ENCODE peak calls at places on chromosome X, in nine cellular contexts. L is putamen; Y is GM03348; I is stimulated activated CD8-positive, alpha-beta memory T cell treated with anti-CD3 and anti-CD28 coated beads, Interleukin-15, amount 100 ng/mL, for 24 hours; K is myocyte; T is activated effector memory CD4-positive, alpha-beta T cell treated with Interleukin-2 at 50 U/mL for 16 hours; U is LoVo; X is HFF-Myc; H is keratinocyte. D is an unnamed sample.

GRCh38 chrX:106300239-106300638 is 132.1 kb downstream of the PWWP3B start:
- DNase-seq in L (no peak), Y (no peak), I (no peak), K (no peak), T (no peak), U (no peak), X (no peak), H (peak; percentile 85), D (no peak)

GRCh38 chrX:1423215-1423614 is 29.5 kb downstream of the ASMTL start:
- DNase-seq in L (no peak), Y (no peak), I (no peak), K (no peak), T (no peak), U (no peak), X (no peak), H (no peak), D (no peak)

GRCh38 chrX:1108451-1109445 is 103.7 kb downstream of the CRLF2 start:
- DNase-seq in L (no peak), Y (no peak), I (no peak), K (no peak), T (no peak), U (no peak), X (no peak), H (no peak), D (no peak)

GRCh38 chrX:153782324-153782723 is 1.5 kb downstream of the SRPK3 start:
- DNase-seq in L (no peak), Y (no peak), I (no peak), K (peak; percentile 79), T (no peak), U (no peak), X (no peak), H (no peak), D (no peak)

GRCh38 chrX:130245441-130245840 is 23.3 kb downstream of the ZNF280C start:
- DNase-seq in L (no peak), Y (peak; percentile 66), I (no peak), K (peak; percentile 58), T (no peak), U (no peak), X (no peak), H (no peak), D (no peak)

GRCh38 chrX:153387345-153387744 is 13.8 kb downstream of the PNMA6E start:
- DNase-seq in L (no peak), Y (no peak), I (no peak), K (no peak), T (no peak), U (no peak), X (no peak), H (no peak), D (no peak)

GRCh38 chrX:119376312-119376711 is 22.8 kb upstream of the SLC25A43 start:
- DNase-seq in L (no peak), Y (no peak), I (no peak), K (no peak), T (no peak), U (no peak), X (no peak), H (no peak), D (no peak)

GRCh38 chrX:100721328-100721727 is 10.6 kb downstream of the SYTL4 start:
- DNase-seq in L (no peak), Y (no peak), I (no peak), K (no peak), T (no peak), U (no peak), X (no peak), H (no peak), D (no peak)

GRCh38 chrX:70262952-70263567 is 3.1 kb upstream of the P2RY4 start:
- DNase-seq in L (no peak), Y (peak; percentile 5), I (no peak), K (no peak), T (no peak), U (peak; percentile 26), X (peak; percentile 3), H (peak; percentile 9), D (no peak)

GRCh38 chrX:150587585-150588503 is 19.4 kb downstream of the MTM1 start:
- DNase-seq in L (no peak), Y (peak; percentile 16), I (no peak), K (peak; percentile 17), T (no peak), U (no peak), X (no peak), H (no peak), D (no peak)

GRCh38 chrX:87924619-87925018 is 407.0 kb downstream of the KLHL4 start:
- DNase-seq in L (no peak), Y (no peak), I (no peak), K (no peak), T (no peak), U (no peak), X (no peak), H (no peak), D (no peak)

GRCh38 chrX:47879447-47879846 is 42.7 kb downstream of the ZNF81 start:
- DNase-seq in L (no peak), Y (no peak), I (no peak), K (no peak), T (no peak), U (no peak), X (no peak), H (no peak), D (no peak)

GRCh38 chrX:9312922-9313867 is 151.7 kb upstream of the TBL1X start:
- DNase-seq in L (no peak), Y (no peak), I (peak; percentile 58), K (no peak), T (peak; percentile 54), U (no peak), X (no peak), H (no peak), D (peak; percentile 48)

GRCh38 chrX:136779346-136779781 is 1.4 kb downstream of the ARHGEF6 start:
- DNase-seq in L (no peak), Y (no peak), I (no peak), K (no peak), T (no peak), U (no peak), X (no peak), H (no peak), D (no peak)

GRCh38 chrX:17805120-17805519 is 56.0 kb downstream of the RAI2 start:
- DNase-seq in L (no peak), Y (no peak), I (no peak), K (no peak), T (no peak), U (no peak), X (no peak), H (no peak), D (no peak)

GRCh38 chrX:18793601-18794089 is 86.2 kb downstream of the PPEF1 start:
- DNase-seq in L (no peak), Y (no peak), I (no peak), K (peak; percentile 45), T (no peak), U (peak; percentile 38), X (no peak), H (no peak), D (no peak)

GRCh38 chrX:142036111-142036510 is 132.4 kb downstream of the MAGEC1 start:
- DNase-seq in L (no peak), Y (no peak), I (no peak), K (no peak), T (no peak), U (no peak), X (no peak), H (no peak), D (no peak)

GRCh38 chrX:85375333-85375738 is 4.1 kb downstream of the POF1B start:
- DNase-seq in L (no peak), Y (no peak), I (no peak), K (no peak), T (no peak), U (peak; percentile 46), X (no peak), H (no peak), D (no peak)

GRCh38 chrX:45843518-45843917 is 642.8 kb upstream of the DIPK2B start:
- DNase-seq in L (no peak), Y (no peak), I (no peak), K (no peak), T (no peak), U (no peak), X (no peak), H (no peak), D (no peak)

GRCh38 chrX:12994321-12994720 is 19.4 kb downstream of the TMSB4X start:
- DNase-seq in L (no peak), Y (no peak), I (no peak), K (no peak), T (no peak), U (no peak), X (no peak), H (no peak), D (no peak)

GRCh38 chrX:9873952-9874351 is 87.7 kb downstream of the SHROOM2 start:
- DNase-seq in L (peak; percentile 11), Y (peak; percentile 24), I (no peak), K (peak; percentile 49), T (peak; percentile 3), U (peak; percentile 1), X (no peak), H (no peak), D (no peak)

GRCh38 chrX:132127748-132128147 is at the start of gene FRMD7:
- DNase-seq in L (no peak), Y (peak; percentile 4), I (no peak), K (no peak), T (no peak), U (no peak), X (no peak), H (no peak), D (no peak)

GRCh38 chrX:12686324-12686723 is 104.9 kb upstream of the PRPS2 start:
- DNase-seq in L (no peak), Y (no peak), I (no peak), K (no peak), T (no peak), U (no peak), X (no peak), H (no peak), D (no peak)

GRCh38 chrX:41655631-41656030 is 33.1 kb upstream of the GPR34 start:
- DNase-seq in L (no peak), Y (no peak), I (no peak), K (no peak), T (no peak), U (no peak), X (no peak), H (no peak), D (no peak)

GRCh38 chrX:115894087-115894486 is 276.5 kb upstream of the AGTR2 start:
- DNase-seq in L (peak; percentile 40), Y (no peak), I (no peak), K (peak; percentile 23), T (no peak), U (no peak), X (no peak), H (no peak), D (no peak)

GRCh38 chrX:57270980-57271379 is 15.5 kb upstream of the FAAH2 start:
- DNase-seq in L (no peak), Y (no peak), I (no peak), K (no peak), T (no peak), U (no peak), X (no peak), H (no peak), D (no peak)

GRCh38 chrX:24526616-24527015 is 61.5 kb downstream of the PDK3 start:
- DNase-seq in L (no peak), Y (no peak), I (no peak), K (no peak), T (no peak), U (no peak), X (no peak), H (no peak), D (no peak)

GRCh38 chrX:49878128-49878833 is 1.0 kb upstream of the USP27X start:
- DNase-seq in L (peak; percentile 11), Y (no peak), I (no peak), K (no peak), T (no peak), U (no peak), X (no peak), H (no peak), D (no peak)

GRCh38 chrX:23271011-23271410 is 63.6 kb upstream of the PTCHD1 start:
- DNase-seq in L (no peak), Y (no peak), I (no peak), K (no peak), T (no peak), U (no peak), X (no peak), H (no peak), D (no peak)

GRCh38 chrX:3990569-3990968 is 277.1 kb upstream of the PRKX start:
- DNase-seq in L (no peak), Y (no peak), I (no peak), K (no peak), T (no peak), U (no peak), X (no peak), H (no peak), D (no peak)

GRCh38 chrX:154366666-154367055 is 7.8 kb downstream of the FLNA start:
- DNase-seq in L (no peak), Y (no peak), I (no peak), K (peak; percentile 94), T (no peak), U (no peak), X (no peak), H (no peak), D (no peak)